ENCODE peak calls at places on chromosomes 1 and 21, in four cellular contexts. O is K562, U is H1, B is HepG2. Y is an unnamed sample.

GRCh38 chr1:234521802-234522185 is 42.8 kb upstream of the TARBP1 start:
- DNase-seq in O (no peak), U (no peak), B (no peak), Y (no peak)

GRCh38 chr1:15257309-15257708 is 10.3 kb downstream of the FHAD1 start:
- DNase-seq in O (no peak), U (peak), B (no peak), Y (no peak)

GRCh38 chr21:15788847-15789548 is 59.2 kb downstream of the USP25 start:
- DNase-seq in O (no peak), U (no peak), B (no peak), Y (no peak)

GRCh38 chr1:246583448-246584185 is 17.4 kb downstream of the CNST start:
- DNase-seq in O (no peak), U (no peak), B (peak), Y (no peak)

GRCh38 chr1:178579562-178579961 is 66.7 kb downstream of the TEX35 start:
- DNase-seq in O (no peak), U (no peak), B (no peak), Y (no peak)

GRCh38 chr1:156889802-156890585 is 3.5 kb upstream of the PEAR1 start:
- DNase-seq in O (peak), U (peak), B (peak), Y (peak)

GRCh38 chr1:151238467-151238739 is 16.1 kb upstream of the PSMD4 start:
- DNase-seq in O (no peak), U (no peak), B (no peak), Y (no peak)

GRCh38 chr21:38985423-38986378 is 180.0 kb downstream of the ETS2 start:
- DNase-seq in O (peak), U (no peak), B (no peak), Y (no peak)

GRCh38 chr21:36839123-36839522 is 127.3 kb downstream of the HLCS start:
- DNase-seq in O (no peak), U (no peak), B (no peak), Y (no peak)

GRCh38 chr21:28867401-28867800 is 125.3 kb downstream of the LTN1 start:
- DNase-seq in O (no peak), U (no peak), B (no peak), Y (no peak)

GRCh38 chr1:26289158-26290059 is 9.5 kb downstream of the SH3BGRL3 start:
- DNase-seq in O (no peak), U (no peak), B (no peak), Y (no peak)

GRCh38 chr1:151994956-151995355 is 1.3 kb upstream of the S100A10 start:
- DNase-seq in O (no peak), U (no peak), B (no peak), Y (peak)

GRCh38 chr1:109801791-109802135 is 38.0 kb upstream of the EPS8L3 start:
- DNase-seq in O (no peak), U (no peak), B (no peak), Y (no peak)

GRCh38 chr1:169491845-169492281 is 6.1 kb upstream of the SLC19A2 start:
- DNase-seq in O (no peak), U (no peak), B (no peak), Y (no peak)

GRCh38 chr1:64886877-64887276 is 79.5 kb downstream of the JAK1 start:
- DNase-seq in O (no peak), U (no peak), B (no peak), Y (no peak)

GRCh38 chr1:240691521-240692338 is 79.8 kb upstream of the GREM2 start:
- DNase-seq in O (no peak), U (peak), B (peak), Y (peak)

GRCh38 chr1:69433073-69433472 is 134.6 kb upstream of the LRRC7 start:
- DNase-seq in O (no peak), U (no peak), B (no peak), Y (no peak)

GRCh38 chr21:36816556-36817130 is 117.7 kb downstream of the SIM2 start:
- DNase-seq in O (no peak), U (no peak), B (no peak), Y (no peak)

GRCh38 chr1:168488153-168488552 is 55.6 kb downstream of the XCL2 start:
- DNase-seq in O (no peak), U (no peak), B (no peak), Y (no peak)

GRCh38 chr1:38291906-38292521 is 245.4 kb upstream of the POU3F1 start:
- DNase-seq in O (peak), U (peak), B (no peak), Y (no peak)

GRCh38 chr1:35519432-35519831 is 37.8 kb downstream of the KIAA0319L start:
- DNase-seq in O (no peak), U (no peak), B (no peak), Y (no peak)

GRCh38 chr1:35524106-35524505 is 33.1 kb downstream of the KIAA0319L start:
- DNase-seq in O (no peak), U (no peak), B (no peak), Y (no peak)

GRCh38 chr1:35518183-35518582 is 39.0 kb downstream of the KIAA0319L start:
- DNase-seq in O (no peak), U (no peak), B (no peak), Y (no peak)
- TF ChIP-seq RNF2 in O (no peak), U (no peak), B (no peak), Y (no peak)

GRCh38 chr1:19981507-19982312 is 2.3 kb upstream of the PLA2G2A start:
- DNase-seq in O (no peak), U (peak), B (peak), Y (no peak)
- TF ChIP-seq RNF2 in O (no peak), U (no peak), B (no peak), Y (no peak)

DNA sequence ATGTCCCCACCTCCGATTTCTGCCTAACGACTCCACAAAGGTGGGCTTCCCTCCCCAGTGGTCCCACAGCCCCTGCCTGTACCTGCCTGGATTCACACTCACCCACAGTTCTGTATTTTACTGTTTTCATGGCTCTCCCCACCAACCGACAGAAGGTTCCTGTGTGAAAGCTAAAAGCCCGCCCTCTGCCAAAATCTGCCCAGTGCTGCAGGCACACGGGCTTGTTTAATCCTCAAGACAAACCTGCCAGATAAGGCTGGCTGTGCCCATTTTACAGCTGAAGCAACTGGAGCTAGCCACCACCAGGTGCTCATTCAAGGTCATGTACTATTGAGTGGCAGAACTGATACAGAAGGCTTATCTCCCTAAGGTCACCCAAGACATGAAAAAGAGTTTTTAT is 114.5 kb downstream of the HIVEP3 start:
- DNase-seq in O (no peak), U (no peak), B (no peak), Y (no peak)
- TF ChIP-seq RNF2 in O (no peak), U (no peak), B (no peak), Y (no peak)

DNA sequence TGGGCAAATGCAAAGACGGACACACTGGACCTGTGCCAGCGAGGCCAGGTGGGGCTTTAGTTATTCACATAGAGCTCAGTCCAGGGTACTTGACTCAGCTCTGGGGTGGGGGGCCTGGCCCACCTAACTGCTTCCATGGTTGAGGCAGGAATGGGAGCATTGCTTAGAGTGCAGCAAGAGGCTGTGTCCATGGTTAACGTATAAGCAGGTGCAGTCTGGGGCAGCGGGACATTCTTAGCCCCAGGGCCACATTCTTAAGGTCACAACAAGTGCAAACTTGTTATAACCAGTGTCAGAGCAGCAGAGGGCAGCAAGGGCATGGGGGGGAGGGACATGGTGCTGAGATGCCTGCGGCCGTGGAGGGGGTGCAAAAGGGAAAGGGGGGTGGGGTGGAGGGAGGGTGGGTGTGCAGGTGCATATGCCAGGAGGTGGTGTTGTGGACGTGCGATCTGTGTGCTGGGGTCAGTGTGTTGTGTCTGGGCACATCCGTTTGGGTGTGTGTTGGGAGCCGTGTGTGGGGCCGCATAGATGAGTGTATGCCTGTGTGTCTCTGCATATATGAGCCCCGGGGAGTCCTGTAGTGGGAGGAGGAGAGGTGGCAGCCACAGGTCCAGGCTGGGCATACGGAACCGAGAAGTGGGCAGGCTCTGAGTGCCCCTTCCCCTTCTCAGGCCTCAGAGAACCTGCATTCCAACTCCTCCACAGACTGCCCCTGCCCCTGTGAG is 8.4 kb downstream of the KCNJ10 start:
- DNase-seq in O (peak), U (no peak), B (no peak), Y (no peak)
- TF ChIP-seq RNF2 in O (no peak), U (no peak), B (no peak), Y (no peak)

GRCh38 chr1:226066415-226067077 is 4.0 kb downstream of the H3-3A start:
- DNase-seq in O (no peak), U (no peak), B (no peak), Y (peak)

GRCh38 chr1:226062558-226063361 is at the start of gene H3-3A:
- DNase-seq in O (peak), U (peak), B (peak), Y (peak)

GRCh38 chr1:226064168-226064815 is 1.8 kb downstream of the H3-3A start:
- DNase-seq in O (no peak), U (no peak), B (peak), Y (peak)

GRCh38 chr1:226063362-226064167 is 1.0 kb downstream of the H3-3A start:
- DNase-seq in O (no peak), U (peak), B (peak), Y (peak)

GRCh38 chr1:226064816-226065248 is 2.3 kb downstream of the H3-3A start:
- DNase-seq in O (no peak), U (no peak), B (peak), Y (peak)
- TF ChIP-seq RNF2 in O (no peak), U (no peak), B (no peak), Y (no peak)

GRCh38 chr21:25809013-25809412 is 74.2 kb downstream of the GABPA start:
- DNase-seq in O (no peak), U (no peak), B (no peak), Y (no peak)
- TF ChIP-seq RNF2 in O (no peak), U (no peak), B (no peak), Y (no peak)

DNA sequence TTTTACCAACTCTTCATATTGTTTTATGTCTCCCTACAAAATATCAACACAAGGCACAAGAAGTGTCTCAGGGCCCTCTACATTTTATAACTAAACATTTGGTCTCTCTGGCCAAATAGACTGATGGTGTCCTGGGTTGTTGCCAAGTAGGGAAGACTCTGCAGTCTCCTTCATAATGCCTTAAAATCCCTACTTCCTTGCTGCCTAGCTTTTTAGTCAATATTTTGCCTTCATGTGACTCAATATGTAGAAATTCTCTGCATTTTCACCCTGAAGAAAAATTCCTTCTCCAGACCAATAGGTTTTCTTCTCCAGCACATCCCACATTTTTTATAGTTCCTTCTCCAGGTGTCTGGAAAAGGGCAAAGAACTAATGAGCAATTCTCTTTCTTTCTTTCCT is 72.5 kb upstream of the IPO9 start:
- DNase-seq in O (no peak), U (no peak), B (no peak), Y (no peak)
- TF ChIP-seq RNF2 in O (no peak), U (no peak), B (no peak), Y (no peak)

GRCh38 chr1:204684551-204685235 is 845 bp downstream of the LRRN2 start:
- DNase-seq in O (peak), U (peak), B (no peak), Y (peak)
- TF ChIP-seq RNF2 in O (no peak), U (no peak), B (no peak), Y (no peak)

DNA sequence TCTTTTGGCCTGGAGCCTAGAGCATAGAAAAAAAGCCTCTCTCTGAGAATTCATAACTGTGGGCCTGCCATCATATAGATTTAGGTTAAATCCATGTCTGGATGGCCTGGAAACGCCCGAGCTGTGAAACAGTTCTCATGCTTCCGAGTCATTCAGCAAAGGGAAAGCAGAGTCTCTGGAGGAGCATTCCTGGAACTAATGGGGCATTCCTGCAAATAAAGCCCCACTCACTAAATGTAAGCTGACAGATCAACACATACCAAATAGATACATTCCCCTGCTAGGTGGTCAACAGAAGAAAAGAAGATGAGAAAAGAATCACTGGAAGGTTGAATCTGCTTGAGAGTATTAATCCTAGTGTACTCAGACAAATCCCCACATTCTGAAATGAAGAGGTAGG is 75.9 kb upstream of the GNG4 start:
- DNase-seq in O (no peak), U (no peak), B (no peak), Y (no peak)
- TF ChIP-seq RNF2 in O (no peak), U (no peak), B (no peak), Y (no peak)

Y was measured in A549.